ENCODE peak calls at places on chromosome 11, in seven cellular contexts. One of them, this sample, is unnamed.

GRCh38 chr11:65663634-65664200 is 1.0 kb upstream of the RELA start:
- DNase-seq in neuronal stem cell: no peak
- DNase-seq in uterus: peak; percentile 85
- DNase-seq in heart right ventricle: peak; percentile 84
- DNase-seq in mammary epithelial cell: peak; percentile 50
- DNase-seq in psoas muscle: peak; percentile 67
- DNase-seq in pancreas: peak; percentile 70
- DNase-seq in this sample: peak; percentile 26

GRCh38 chr11:210122-210802 is 2.8 kb downstream of the RIC8A start:
- DNase-seq in uterus: peak; percentile 13
- DNase-seq in neuronal stem cell: no peak
- DNase-seq in mammary epithelial cell: peak; percentile 55
- DNase-seq in psoas muscle: no peak
- DNase-seq in heart right ventricle: peak; percentile 3
- DNase-seq in pancreas: peak; percentile 21
- DNase-seq in this sample: no peak

GRCh38 chr11:65113361-65113756 is 1.7 kb downstream of the TM7SF2 start:
- DNase-seq in psoas muscle: no peak
- DNase-seq in neuronal stem cell: no peak
- DNase-seq in uterus: peak; percentile 25
- DNase-seq in heart right ventricle: no peak
- DNase-seq in mammary epithelial cell: no peak
- DNase-seq in pancreas: no peak
- DNase-seq in this sample: no peak

GRCh38 chr11:123405123-123405592 is 24.9 kb upstream of the GRAMD1B start:
- DNase-seq in uterus: no peak
- DNase-seq in heart right ventricle: peak; percentile 78
- DNase-seq in psoas muscle: no peak
- DNase-seq in mammary epithelial cell: peak; percentile 2
- DNase-seq in neuronal stem cell: no peak
- DNase-seq in pancreas: no peak
- DNase-seq in this sample: no peak

GRCh38 chr11:31625868-31626267 is 116.3 kb downstream of the ELP4 start:
- DNase-seq in psoas muscle: no peak
- DNase-seq in uterus: no peak
- DNase-seq in heart right ventricle: no peak
- DNase-seq in mammary epithelial cell: no peak
- DNase-seq in pancreas: no peak
- DNase-seq in neuronal stem cell: no peak
- DNase-seq in this sample: no peak

GRCh38 chr11:82790723-82791487 is 57.2 kb upstream of the FAM181B start:
- DNase-seq in neuronal stem cell: no peak
- DNase-seq in mammary epithelial cell: no peak
- DNase-seq in psoas muscle: no peak
- DNase-seq in heart right ventricle: peak; percentile 4
- DNase-seq in pancreas: no peak
- DNase-seq in uterus: no peak
- DNase-seq in this sample: no peak

GRCh38 chr11:36377759-36378553 is 81.9 kb downstream of the PRR5L start:
- DNase-seq in pancreas: no peak
- DNase-seq in uterus: no peak
- DNase-seq in mammary epithelial cell: no peak
- DNase-seq in psoas muscle: no peak
- DNase-seq in heart right ventricle: no peak
- DNase-seq in neuronal stem cell: no peak
- DNase-seq in this sample: no peak

GRCh38 chr11:2539761-2540520 is 95.1 kb downstream of the KCNQ1 start:
- DNase-seq in pancreas: peak; percentile 43
- DNase-seq in mammary epithelial cell: no peak
- DNase-seq in heart right ventricle: no peak
- DNase-seq in uterus: no peak
- DNase-seq in neuronal stem cell: no peak
- DNase-seq in psoas muscle: peak; percentile 10
- DNase-seq in this sample: no peak

GRCh38 chr11:64695548-64695947 is 27.4 kb downstream of the NRXN2 start:
- DNase-seq in psoas muscle: no peak
- DNase-seq in heart right ventricle: no peak
- DNase-seq in neuronal stem cell: no peak
- DNase-seq in mammary epithelial cell: no peak
- DNase-seq in pancreas: no peak
- DNase-seq in uterus: no peak
- DNase-seq in this sample: no peak

GRCh38 chr11:121129362-121130340 is 28.6 kb downstream of the TECTA start:
- DNase-seq in mammary epithelial cell: no peak
- DNase-seq in neuronal stem cell: no peak
- DNase-seq in uterus: no peak
- DNase-seq in heart right ventricle: no peak
- DNase-seq in psoas muscle: no peak
- DNase-seq in pancreas: no peak
- DNase-seq in this sample: no peak

GRCh38 chr11:88704505-88704904 is 361.3 kb downstream of the GRM5 start:
- DNase-seq in pancreas: no peak
- DNase-seq in neuronal stem cell: peak; percentile 8
- DNase-seq in mammary epithelial cell: peak; percentile 12
- DNase-seq in heart right ventricle: no peak
- DNase-seq in psoas muscle: no peak
- DNase-seq in uterus: no peak
- DNase-seq in this sample: no peak

GRCh38 chr11:16874275-16874975 is 136.0 kb downstream of the C11orf58 start:
- DNase-seq in psoas muscle: no peak
- DNase-seq in mammary epithelial cell: no peak
- DNase-seq in pancreas: no peak
- DNase-seq in uterus: no peak
- DNase-seq in heart right ventricle: no peak
- DNase-seq in neuronal stem cell: no peak
- DNase-seq in this sample: no peak

GRCh38 chr11:16879690-16880089 is 134.5 kb downstream of the PLEKHA7 start:
- DNase-seq in heart right ventricle: no peak
- DNase-seq in mammary epithelial cell: no peak
- DNase-seq in pancreas: no peak
- DNase-seq in neuronal stem cell: no peak
- DNase-seq in uterus: no peak
- DNase-seq in psoas muscle: no peak
- DNase-seq in this sample: no peak

GRCh38 chr11:16873289-16873688 is 134.8 kb downstream of the C11orf58 start:
- DNase-seq in mammary epithelial cell: no peak
- DNase-seq in uterus: no peak
- DNase-seq in pancreas: no peak
- DNase-seq in neuronal stem cell: no peak
- DNase-seq in psoas muscle: no peak
- DNase-seq in heart right ventricle: no peak
- DNase-seq in this sample: no peak

GRCh38 chr11:16876840-16877239 is 137.4 kb downstream of the PLEKHA7 start:
- DNase-seq in neuronal stem cell: no peak
- DNase-seq in heart right ventricle: no peak
- DNase-seq in psoas muscle: no peak
- DNase-seq in mammary epithelial cell: no peak
- DNase-seq in pancreas: no peak
- DNase-seq in uterus: no peak
- DNase-seq in this sample: no peak

DNA sequence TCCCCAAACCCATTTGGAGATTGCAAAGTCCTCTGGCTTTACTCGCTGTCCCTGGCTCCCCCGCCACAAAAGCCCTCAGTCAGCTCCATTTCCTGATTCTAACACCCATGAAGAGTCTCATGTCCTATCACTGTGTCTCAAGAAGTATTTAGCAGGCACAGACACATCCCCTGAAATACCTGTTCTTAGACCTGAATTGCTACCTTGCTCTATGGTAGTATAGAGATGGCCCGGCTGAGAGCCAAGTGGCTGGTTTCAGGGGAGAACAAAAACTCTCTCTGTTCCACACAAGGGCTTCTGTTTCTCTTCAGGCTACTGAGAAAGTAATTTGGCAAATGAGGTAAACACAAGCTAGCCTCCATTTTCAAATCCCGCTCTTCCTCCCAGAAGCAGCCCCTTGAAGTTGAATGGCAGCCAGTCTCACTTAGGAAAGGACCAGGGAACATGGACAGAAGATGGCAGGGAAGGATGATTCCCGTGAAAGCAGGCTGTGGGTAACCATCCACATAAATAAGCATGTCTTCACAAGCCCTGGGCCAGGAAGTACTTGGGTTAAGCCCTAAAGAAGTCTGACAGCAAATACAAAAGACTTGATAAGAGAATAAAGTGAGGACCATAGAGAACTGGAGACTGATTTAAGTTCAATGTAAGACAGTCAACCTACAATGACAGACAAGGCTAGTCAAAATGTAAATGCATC is 137.8 kb downstream of the C11orf58 start:
- DNase-seq in pancreas: no peak
- DNase-seq in heart right ventricle: no peak
- DNase-seq in mammary epithelial cell: peak; percentile 89
- DNase-seq in neuronal stem cell: no peak
- DNase-seq in uterus: no peak
- DNase-seq in psoas muscle: no peak
- DNase-seq in this sample: no peak
- H3K4me1 ChIP-seq in pancreas: peaks cover 16% of the 10 kb centered on the region
- H3K4me1 ChIP-seq in heart right ventricle: no peaks in the 10 kb centered on the region
- H3K4me1 ChIP-seq in mammary epithelial cell: peaks cover 47% of the 10 kb centered on the region
- H3K4me1 ChIP-seq in neuronal stem cell: peaks cover 25% of the 10 kb centered on the region
- H3K4me1 ChIP-seq in uterus: no peaks in the 10 kb centered on the region
- H3K4me1 ChIP-seq in psoas muscle: peaks cover 8% of the 10 kb centered on the region
- H3K4me1 ChIP-seq in this sample: no peaks in the 10 kb centered on the region

GRCh38 chr11:69823641-69824285 is 4.5 kb upstream of the FGF3 start:
- DNase-seq in uterus: no peak
- DNase-seq in psoas muscle: no peak
- DNase-seq in pancreas: no peak
- DNase-seq in neuronal stem cell: no peak
- DNase-seq in heart right ventricle: no peak
- DNase-seq in mammary epithelial cell: no peak
- DNase-seq in this sample: no peak

GRCh38 chr11:69820441-69820840 is 1.2 kb upstream of the FGF3 start:
- DNase-seq in heart right ventricle: no peak
- DNase-seq in uterus: no peak
- DNase-seq in pancreas: no peak
- DNase-seq in mammary epithelial cell: no peak
- DNase-seq in psoas muscle: no peak
- DNase-seq in neuronal stem cell: no peak
- DNase-seq in this sample: no peak

GRCh38 chr11:69825037-69825834 is 6.0 kb upstream of the FGF3 start:
- DNase-seq in psoas muscle: no peak
- DNase-seq in neuronal stem cell: no peak
- DNase-seq in pancreas: peak; percentile 43
- DNase-seq in uterus: no peak
- DNase-seq in mammary epithelial cell: no peak
- DNase-seq in heart right ventricle: no peak
- DNase-seq in this sample: no peak

GRCh38 chr11:69821511-69822040 is 2.4 kb upstream of the FGF3 start:
- DNase-seq in pancreas: no peak
- DNase-seq in heart right ventricle: no peak
- DNase-seq in neuronal stem cell: no peak
- DNase-seq in uterus: no peak
- DNase-seq in mammary epithelial cell: no peak
- DNase-seq in psoas muscle: no peak
- DNase-seq in this sample: no peak

DNA sequence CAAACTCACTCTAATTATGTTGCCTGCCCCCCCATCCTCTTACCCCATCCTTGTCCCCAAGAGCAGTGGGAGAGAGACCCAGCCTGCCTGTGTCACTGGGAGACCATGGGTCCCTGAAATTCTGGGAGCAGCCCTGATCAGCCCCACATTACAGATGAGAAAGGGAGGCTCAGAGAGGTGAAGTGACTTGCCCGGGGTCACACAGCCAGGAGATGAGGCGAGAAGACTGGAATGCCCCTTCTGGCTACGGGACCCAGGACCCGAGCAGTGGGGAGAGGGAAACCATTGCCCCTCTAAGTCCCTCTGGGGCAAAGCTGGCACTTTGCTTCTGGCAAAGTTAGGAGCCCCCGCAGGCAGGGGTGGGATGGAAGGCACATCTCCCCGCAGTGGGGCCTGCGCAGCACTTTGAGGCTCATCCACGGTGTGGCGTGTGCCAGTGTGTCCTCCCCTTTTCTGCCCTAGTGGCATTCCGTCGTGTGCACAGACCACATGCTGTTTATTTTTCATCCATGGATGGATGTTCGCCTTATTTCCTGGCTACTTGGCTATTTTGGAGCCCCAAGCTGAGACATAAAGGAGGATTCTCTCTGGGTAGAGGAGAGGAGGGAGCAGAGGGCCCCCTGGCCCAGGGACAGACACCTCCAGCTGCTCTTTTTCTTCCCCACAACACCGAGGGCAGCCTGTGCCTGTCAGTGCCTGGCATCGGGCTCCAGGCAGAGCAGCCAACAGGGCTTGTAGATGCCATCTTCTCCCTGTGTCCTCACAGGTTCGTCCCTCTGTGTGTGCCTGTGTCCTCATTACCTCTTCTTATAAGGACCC is 3.7 kb upstream of the FGF3 start:
- DNase-seq in psoas muscle: no peak
- DNase-seq in uterus: no peak
- DNase-seq in pancreas: no peak
- DNase-seq in mammary epithelial cell: no peak
- DNase-seq in heart right ventricle: no peak
- DNase-seq in neuronal stem cell: no peak
- DNase-seq in this sample: no peak
- H3K27me3 ChIP-seq in psoas muscle: peaks cover 6% of the 10 kb centered on the region
- H3K27me3 ChIP-seq in uterus: no peaks in the 10 kb centered on the region
- H3K27me3 ChIP-seq in pancreas: no peaks in the 10 kb centered on the region
- H3K27me3 ChIP-seq in mammary epithelial cell: peaks cover 41% of the 10 kb centered on the region
- H3K27me3 ChIP-seq in heart right ventricle: peaks cover 63% of the 10 kb centered on the region
- H3K27me3 ChIP-seq in neuronal stem cell: peaks cover 17% of the 10 kb centered on the region
- H3K27me3 ChIP-seq in this sample: no peaks in the 10 kb centered on the region

GRCh38 chr11:111938687-111939160 is 1.6 kb downstream of the DIXDC1 start:
- DNase-seq in neuronal stem cell: no peak
- DNase-seq in uterus: peak; percentile 51
- DNase-seq in pancreas: no peak
- DNase-seq in heart right ventricle: no peak
- DNase-seq in psoas muscle: no peak
- DNase-seq in mammary epithelial cell: peak; percentile 32
- DNase-seq in this sample: peak; percentile 71
- H3K4me3 ChIP-seq in neuronal stem cell: no peak overlapping the region
- H3K4me3 ChIP-seq in uterus: no peak overlapping the region
- H3K4me3 ChIP-seq in pancreas: no peak overlapping the region
- H3K4me3 ChIP-seq in heart right ventricle: peak overlapping the region; percentile 6
- H3K4me3 ChIP-seq in psoas muscle: peak overlapping the region; percentile 86
- H3K4me3 ChIP-seq in mammary epithelial cell: no peak overlapping the region
- H3K4me3 ChIP-seq in this sample: peak overlapping the region; percentile 38

GRCh38 chr11:57424137-57424801 is 2.7 kb downstream of the SLC43A3 start:
- DNase-seq in heart right ventricle: no peak
- DNase-seq in mammary epithelial cell: no peak
- DNase-seq in uterus: no peak
- DNase-seq in psoas muscle: no peak
- DNase-seq in pancreas: no peak
- DNase-seq in neuronal stem cell: no peak
- DNase-seq in this sample: no peak

GRCh38 chr11:57421066-57421465 is 5.9 kb downstream of the SLC43A3 start:
- DNase-seq in mammary epithelial cell: no peak
- DNase-seq in pancreas: no peak
- DNase-seq in uterus: no peak
- DNase-seq in neuronal stem cell: no peak
- DNase-seq in psoas muscle: no peak
- DNase-seq in heart right ventricle: no peak
- DNase-seq in this sample: no peak

GRCh38 chr11:57421805-57422204 is 5.1 kb downstream of the SLC43A3 start:
- DNase-seq in heart right ventricle: no peak
- DNase-seq in pancreas: no peak
- DNase-seq in uterus: no peak
- DNase-seq in psoas muscle: no peak
- DNase-seq in mammary epithelial cell: no peak
- DNase-seq in neuronal stem cell: no peak
- DNase-seq in this sample: no peak

GRCh38 chr11:57424802-57425564 is 1.9 kb downstream of the SLC43A3 start:
- DNase-seq in uterus: peak; percentile 81
- DNase-seq in neuronal stem cell: no peak
- DNase-seq in heart right ventricle: peak; percentile 85
- DNase-seq in pancreas: no peak
- DNase-seq in psoas muscle: peak; percentile 80
- DNase-seq in mammary epithelial cell: peak; percentile 81
- DNase-seq in this sample: peak; percentile 69

GRCh38 chr11:57422669-57423068 is 4.3 kb downstream of the SLC43A3 start:
- DNase-seq in heart right ventricle: no peak
- DNase-seq in uterus: no peak
- DNase-seq in psoas muscle: no peak
- DNase-seq in mammary epithelial cell: no peak
- DNase-seq in neuronal stem cell: no peak
- DNase-seq in pancreas: no peak
- DNase-seq in this sample: no peak
- H3K4me1 ChIP-seq in heart right ventricle: peaks cover 37% of the 10 kb centered on the region
- H3K4me1 ChIP-seq in uterus: no peaks in the 10 kb centered on the region
- H3K4me1 ChIP-seq in psoas muscle: peaks cover 29% of the 10 kb centered on the region
- H3K4me1 ChIP-seq in mammary epithelial cell: peaks cover 37% of the 10 kb centered on the region
- H3K4me1 ChIP-seq in neuronal stem cell: peaks cover 9% of the 10 kb centered on the region
- H3K4me1 ChIP-seq in pancreas: peaks cover 13% of the 10 kb centered on the region
- H3K4me1 ChIP-seq in this sample: peaks cover 36% of the 10 kb centered on the region

This sample was measured in CD4-positive, CD25-positive, alpha-beta regulatory T cell.